ENCODE peak calls at places on chromosomes 13 and 19, in five cellular contexts. H is breast epithelium, U is neuronal stem cell, Q is left lung, C is small intestine. V is an unnamed sample.
A peak's percentile ranks its signal among the peaks of the same experiment; 100 is the strongest.

GRCh38 chr13:40528881-40529280 is 137.6 kb downstream of the FOXO1 start:
- DNase-seq in H (no peak), U (no peak), Q (no peak), C (no peak), V (no peak)

GRCh38 chr19:50059045-50059444 is 33.2 kb downstream of the ZNF473 start:
- DNase-seq in H (no peak), U (no peak), Q (no peak), C (no peak), V (no peak)

GRCh38 chr13:100808848-100809247 is 134.3 kb upstream of the TMTC4 start:
- DNase-seq in H (no peak), U (peak; percentile 38), Q (no peak), C (no peak), V (no peak)

GRCh38 chr19:57437931-57438330 is 2.8 kb downstream of the ZNF749 start:
- DNase-seq in H (no peak), U (no peak), Q (no peak), C (no peak), V (no peak)

GRCh38 chr19:5093297-5093858 is 124.5 kb downstream of the KDM4B start:
- DNase-seq in H (no peak), U (no peak), Q (no peak), C (no peak), V (no peak)

GRCh38 chr13:113967729-113968462 is 6.0 kb downstream of the C13orf46 start:
- DNase-seq in H (no peak), U (no peak), Q (peak; percentile 53), C (no peak), V (no peak)

GRCh38 chr19:41323430-41324125 is 13.6 kb downstream of the CCDC97 start:
- DNase-seq in H (no peak), U (no peak), Q (peak; percentile 82), C (no peak), V (no peak)

GRCh38 chr13:98206946-98207345 is 29.9 kb upstream of the RNF113B start:
- DNase-seq in H (no peak), U (no peak), Q (no peak), C (peak; percentile 25), V (no peak)

GRCh38 chr13:39040206-39040605 is 1.9 kb downstream of the NHLRC3 start:
- DNase-seq in H (no peak), U (no peak), Q (no peak), C (no peak), V (no peak)

GRCh38 chr13:82615043-82615442 is 1267.2 kb downstream of the SLITRK1 start:
- DNase-seq in H (no peak), U (no peak), Q (no peak), C (no peak), V (no peak)

GRCh38 chr13:21008026-21008425 is 53.4 kb downstream of the LATS2 start:
- DNase-seq in H (no peak), U (no peak), Q (no peak), C (no peak), V (no peak)

GRCh38 chr13:44620057-44620456 is 43.9 kb upstream of the TSC22D1 start:
- DNase-seq in H (no peak), U (no peak), Q (no peak), C (no peak), V (no peak)

GRCh38 chr19:13104848-13105646 is 2.4 kb upstream of the LYL1 start:
- DNase-seq in H (no peak), U (no peak), Q (peak; percentile 88), C (no peak), V (no peak)

GRCh38 chr13:24276310-24276709 is 33.1 kb upstream of the C1QTNF9 start:
- DNase-seq in H (no peak), U (no peak), Q (no peak), C (no peak), V (peak; percentile 47)

GRCh38 chr13:71613347-71613746 is 253.7 kb downstream of the DACH1 start:
- DNase-seq in H (no peak), U (no peak), Q (no peak), C (no peak), V (no peak)

GRCh38 chr13:108682714-108683113 is 53.3 kb downstream of the MYO16 start:
- DNase-seq in H (no peak), U (no peak), Q (no peak), C (no peak), V (no peak)

GRCh38 chr19:33376423-33376822 is 2.9 kb downstream of the CEBPG start:
- DNase-seq in H (no peak), U (no peak), Q (peak; percentile 73), C (peak; percentile 96), V (no peak)

GRCh38 chr19:54152267-54152666 is 7.3 kb downstream of the LENG1 start:
- DNase-seq in H (no peak), U (no peak), Q (no peak), C (no peak), V (no peak)

GRCh38 chr19:54153731-54154326 is 5.7 kb downstream of the LENG1 start:
- DNase-seq in H (no peak), U (no peak), Q (no peak), C (no peak), V (no peak)

GRCh38 chr19:54154603-54155345 is 4.7 kb downstream of the LENG1 start:
- DNase-seq in H (no peak), U (no peak), Q (no peak), C (no peak), V (peak; percentile 57)

GRCh38 chr19:54151362-54152035 is 8.0 kb downstream of the LENG1 start:
- DNase-seq in H (no peak), U (no peak), Q (no peak), C (no peak), V (no peak)

GRCh38 chr19:54152878-54153524 is 6.5 kb downstream of the LENG1 start:
- DNase-seq in H (no peak), U (no peak), Q (no peak), C (no peak), V (no peak)
- H3K27ac ChIP-seq in H (peak overlapping the region; percentile 70), U (no peak overlapping the region), Q (peak overlapping the region; percentile 18), C (no peak overlapping the region), V (no peak overlapping the region)

GRCh38 chr13:84653915-84654534 is 771.8 kb upstream of the SLITRK1 start:
- DNase-seq in H (no peak), U (no peak), Q (no peak), C (peak; percentile 15), V (no peak)
- H3K4me1 ChIP-seq in H (no peaks in the 10 kb centered on the region), U (peaks cover 6% of the 10 kb centered on the region), Q (no peaks in the 10 kb centered on the region), C (no peaks in the 10 kb centered on the region), V (no peaks in the 10 kb centered on the region)

DNA sequence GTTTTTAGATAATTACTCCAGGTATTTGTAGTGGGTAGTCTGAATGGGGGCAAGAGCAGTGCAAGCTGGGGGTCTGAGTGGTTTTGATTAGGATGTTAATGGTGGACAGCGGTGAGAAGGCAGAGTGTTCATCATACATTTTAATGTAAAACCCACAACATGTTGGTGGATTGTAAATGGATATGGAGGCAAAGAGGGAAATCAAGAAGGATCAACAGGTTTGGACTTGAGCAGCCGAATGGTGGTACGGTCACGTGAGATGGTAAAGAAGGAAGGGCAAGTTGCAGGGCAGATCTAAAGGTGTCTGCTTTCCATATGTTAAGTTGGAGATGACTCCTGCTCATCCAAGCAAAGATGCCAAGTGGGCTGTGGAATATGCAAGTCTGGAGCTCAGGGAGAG is 9.5 kb downstream of the ZNF30 start:
- DNase-seq in H (no peak), U (no peak), Q (no peak), C (no peak), V (no peak)
- H3K27ac ChIP-seq in H (no peak overlapping the region), U (no peak overlapping the region), Q (no peak overlapping the region), C (no peak overlapping the region), V (no peak overlapping the region)

GRCh38 chr19:10747271-10747670 is 29.4 kb downstream of the DNM2 start:
- DNase-seq in H (no peak), U (no peak), Q (no peak), C (peak; percentile 95), V (no peak)
- H3K4me1 ChIP-seq in H (peaks cover 31% of the 10 kb centered on the region), U (no peaks in the 10 kb centered on the region), Q (peaks cover 89% of the 10 kb centered on the region), C (peaks cover 30% of the 10 kb centered on the region), V (peaks cover 77% of the 10 kb centered on the region)

GRCh38 chr13:50908371-50908770 is 1.2 kb upstream of the RNASEH2B start:
- DNase-seq in H (no peak), U (no peak), Q (no peak), C (no peak), V (no peak)

GRCh38 chr13:50905256-50905655 is 4.3 kb upstream of the RNASEH2B start:
- DNase-seq in H (no peak), U (no peak), Q (no peak), C (no peak), V (no peak)

GRCh38 chr13:50909605-50910482 is at the start of gene RNASEH2B:
- DNase-seq in H (peak; percentile 46), U (peak; percentile 56), Q (peak; percentile 94), C (peak; percentile 69), V (peak; percentile 80)

GRCh38 chr13:50910483-50910805 is 853 bp downstream of the RNASEH2B start:
- DNase-seq in H (no peak), U (peak; percentile 29), Q (no peak), C (no peak), V (no peak)

DNA sequence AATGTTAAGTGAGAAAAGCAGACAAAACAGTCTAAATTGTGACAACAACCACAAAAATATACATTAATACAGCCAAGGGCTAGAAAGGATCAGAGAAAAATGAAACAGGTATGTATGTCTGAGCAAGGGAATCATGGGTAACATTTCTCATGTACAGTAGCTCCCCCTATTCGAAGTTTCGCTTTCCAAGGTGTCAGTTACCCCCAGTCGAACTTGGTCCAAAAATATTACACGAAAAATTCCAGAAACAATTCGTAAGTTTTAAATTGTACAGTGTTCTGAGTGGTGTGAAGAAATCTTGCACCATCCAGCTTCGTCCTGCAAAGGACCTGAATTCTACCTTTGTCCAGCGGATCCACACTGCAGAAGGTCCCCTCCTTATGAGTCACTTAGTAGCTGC is 1.8 kb upstream of the RNASEH2B start:
- DNase-seq in H (no peak), U (no peak), Q (no peak), C (no peak), V (no peak)
- H3K27ac ChIP-seq in H (no peak overlapping the region), U (no peak overlapping the region), Q (no peak overlapping the region), C (no peak overlapping the region), V (no peak overlapping the region)

V was measured in CD4-positive, alpha-beta memory T cell.